ENCODE peak calls at places on chromosome 4, in nine cellular contexts. A, F, N, B, T, J, Z, D and H are unnamed samples.

GRCh38 chr4:160034501-160034900 is 931.6 kb downstream of the RAPGEF2 start:
- DNase-seq in A (no peak), F (no peak), N (no peak), B (no peak), T (no peak), J (no peak), Z (no peak), D (no peak), H (no peak)

GRCh38 chr4:17561195-17561909 is 15.6 kb upstream of the LAP3 start:
- DNase-seq in A (no peak), F (no peak), N (no peak), B (no peak), T (no peak), J (no peak), Z (no peak), D (peak; percentile 79), H (no peak)

GRCh38 chr4:187209921-187210613 is 486.4 kb upstream of the FAT1 start:
- DNase-seq in A (no peak), F (peak; percentile 94), N (no peak), B (no peak), T (no peak), J (peak; percentile 39), Z (no peak), D (peak; percentile 88), H (no peak)

GRCh38 chr4:48290146-48290772 is 20.6 kb upstream of the TEC start:
- DNase-seq in A (no peak), F (no peak), N (peak; percentile 36), B (peak; percentile 36), T (no peak), J (no peak), Z (no peak), D (no peak), H (peak; percentile 66)

GRCh38 chr4:145505945-145506344 is 24.3 kb downstream of the SMAD1 start:
- DNase-seq in A (no peak), F (no peak), N (no peak), B (no peak), T (no peak), J (no peak), Z (no peak), D (no peak), H (no peak)

GRCh38 chr4:36386691-36387090 is 105.3 kb downstream of the DTHD1 start:
- DNase-seq in A (no peak), F (no peak), N (no peak), B (no peak), T (no peak), J (no peak), Z (no peak), D (no peak), H (no peak)

GRCh38 chr4:148435654-148436406 is 6.4 kb downstream of the NR3C2 start:
- DNase-seq in A (no peak), F (no peak), N (no peak), B (no peak), T (no peak), J (peak; percentile 18), Z (no peak), D (no peak), H (no peak)

GRCh38 chr4:168560184-168560834 is 63.5 kb downstream of the PALLD start:
- DNase-seq in A (no peak), F (peak; percentile 60), N (no peak), B (no peak), T (no peak), J (no peak), Z (peak; percentile 37), D (peak; percentile 70), H (no peak)

GRCh38 chr4:150580244-150580643 is 1.7 kb upstream of the MAB21L2 start:
- DNase-seq in A (no peak), F (no peak), N (no peak), B (no peak), T (no peak), J (no peak), Z (no peak), D (no peak), H (no peak)

GRCh38 chr4:186203391-186203802 is 12.0 kb downstream of the CYP4V2 start:
- DNase-seq in A (no peak), F (no peak), N (no peak), B (no peak), T (peak; percentile 32), J (peak; percentile 35), Z (no peak), D (peak; percentile 12), H (no peak)

DNA sequence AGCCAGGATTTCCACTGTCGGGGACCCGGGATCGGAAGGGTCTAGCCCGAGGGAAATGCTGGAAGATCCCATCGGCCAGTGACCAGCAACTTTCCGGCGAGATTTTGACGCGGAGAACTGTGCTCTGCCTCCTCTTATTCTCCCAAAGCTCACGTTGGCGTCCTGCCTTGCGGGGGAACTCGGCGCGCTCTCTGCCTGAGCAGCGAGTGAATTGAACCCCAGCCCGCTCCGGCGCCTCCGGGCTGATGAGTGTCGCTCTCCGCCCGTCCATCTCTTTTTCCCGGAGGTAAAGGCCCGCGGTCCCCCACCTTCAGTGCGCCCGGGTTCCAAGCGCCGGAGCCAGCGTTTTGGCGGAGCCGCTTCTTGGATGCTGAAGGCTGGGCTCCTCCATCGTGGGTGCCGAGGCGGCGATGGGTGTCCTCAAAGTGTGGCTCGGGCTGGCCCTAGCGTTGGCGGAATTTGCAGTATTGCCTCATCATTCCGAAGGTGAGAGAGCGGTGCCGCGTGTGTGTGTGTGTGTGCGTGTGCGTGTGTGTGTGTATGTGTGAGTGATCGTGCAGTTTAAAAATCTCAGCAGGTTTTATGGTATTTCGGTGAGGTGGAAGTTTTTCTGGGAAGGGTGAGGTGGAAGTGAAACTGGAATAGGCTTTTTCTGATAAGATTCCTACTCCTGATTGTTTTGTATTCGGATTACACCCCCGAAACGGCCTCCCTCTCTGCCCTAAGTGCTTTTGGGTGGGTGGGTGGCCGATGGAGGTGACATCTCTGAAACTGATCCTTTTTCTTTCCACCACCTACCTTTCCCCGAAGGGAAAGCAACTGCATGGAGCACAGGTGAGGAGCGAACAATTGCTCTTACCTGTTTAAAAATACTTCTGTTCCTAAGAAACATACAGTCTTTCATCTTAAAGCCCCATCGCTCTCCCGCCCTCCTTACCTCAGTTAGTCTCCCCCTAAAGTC is 757 bp downstream of the FRAS1 start:
- DNase-seq in A (peak; percentile 30), F (peak; percentile 61), N (no peak), B (peak; percentile 10), T (peak; percentile 24), J (peak; percentile 42), Z (peak; percentile 34), D (peak; percentile 13), H (peak; percentile 12)
- TF ChIP-seq POLR2A in A (no peak), F (no peak), N (no peak), B (no peak), T (no peak), J (no peak), Z (no peak), D (no peak), H (no peak)

DNA sequence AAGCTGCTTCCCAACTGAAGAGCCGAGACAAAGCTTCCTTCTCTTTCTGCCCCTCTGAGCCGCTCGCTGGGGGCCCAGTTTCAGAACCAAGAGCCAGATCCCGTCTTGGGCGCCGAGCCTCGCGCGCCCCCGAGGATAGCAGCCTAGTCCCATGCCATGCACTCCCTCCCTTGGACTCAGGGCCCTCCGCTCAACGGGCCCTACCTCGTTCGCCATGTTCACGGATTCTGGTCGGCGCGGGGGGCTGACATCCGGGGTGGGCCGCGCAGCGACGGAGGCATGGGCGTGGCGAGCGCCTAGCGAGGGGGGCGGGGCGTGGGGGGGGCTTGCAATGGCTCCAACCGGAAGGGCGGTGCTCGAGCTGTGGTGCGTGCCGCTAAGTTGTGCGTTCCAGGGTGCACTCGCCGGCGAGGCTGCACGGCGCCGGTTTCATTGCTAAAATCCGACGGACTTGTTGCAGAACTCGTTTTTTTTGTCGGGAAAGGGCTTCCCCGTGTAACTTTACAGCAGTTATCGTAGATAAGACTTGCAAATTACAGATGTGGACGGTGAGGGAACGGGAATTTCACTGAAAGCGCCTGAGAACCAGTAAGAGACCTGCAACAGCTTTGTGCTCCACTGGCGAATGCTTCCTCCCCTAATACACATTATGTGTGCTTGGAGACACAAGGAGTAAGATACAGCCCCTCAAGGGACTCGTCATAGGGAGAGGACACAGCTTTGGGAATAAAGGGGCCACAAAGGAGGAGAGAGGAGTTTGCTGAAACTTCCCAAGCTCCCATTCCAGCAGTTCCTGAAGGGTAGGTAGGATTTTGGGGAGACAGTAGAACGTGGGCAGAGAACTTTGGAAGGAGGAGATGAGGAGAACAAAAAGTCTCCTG is at the start of gene ADH5:
- DNase-seq in A (peak; percentile 81), F (peak; percentile 88), N (peak; percentile 76), B (peak; percentile 74), T (peak; percentile 90), J (peak; percentile 96), Z (peak; percentile 88), D (peak; percentile 81), H (peak; percentile 95)
- TF ChIP-seq POLR2A in A (no peak), F (peak; percentile 81), N (peak; percentile 97), B (peak; percentile 91), T (peak; percentile 85), J (peak; percentile 41), Z (no peak), D (peak; percentile 86), H (peak; percentile 91)

GRCh38 chr4:79213702-79214101 is 112.2 kb downstream of the NAA11 start:
- DNase-seq in A (no peak), F (no peak), N (no peak), B (no peak), T (no peak), J (no peak), Z (no peak), D (no peak), H (no peak)

GRCh38 chr4:79212311-79212710 is 113.5 kb downstream of the NAA11 start:
- DNase-seq in A (no peak), F (no peak), N (no peak), B (no peak), T (no peak), J (no peak), Z (no peak), D (no peak), H (no peak)

GRCh38 chr4:79211490-79211889 is 114.4 kb downstream of the NAA11 start:
- DNase-seq in A (no peak), F (no peak), N (no peak), B (no peak), T (no peak), J (no peak), Z (no peak), D (no peak), H (no peak)

GRCh38 chr4:79210636-79211049 is 115.2 kb downstream of the NAA11 start:
- DNase-seq in A (no peak), F (no peak), N (no peak), B (no peak), T (no peak), J (no peak), Z (no peak), D (no peak), H (no peak)

GRCh38 chr4:79213040-79213439 is 112.8 kb downstream of the NAA11 start:
- DNase-seq in A (no peak), F (no peak), N (no peak), B (no peak), T (no peak), J (no peak), Z (no peak), D (no peak), H (no peak)
- TF ChIP-seq POLR2A in A (no peak), F (no peak), N (no peak), B (no peak), T (no peak), J (no peak), Z (no peak), D (no peak), H (no peak)

DNA sequence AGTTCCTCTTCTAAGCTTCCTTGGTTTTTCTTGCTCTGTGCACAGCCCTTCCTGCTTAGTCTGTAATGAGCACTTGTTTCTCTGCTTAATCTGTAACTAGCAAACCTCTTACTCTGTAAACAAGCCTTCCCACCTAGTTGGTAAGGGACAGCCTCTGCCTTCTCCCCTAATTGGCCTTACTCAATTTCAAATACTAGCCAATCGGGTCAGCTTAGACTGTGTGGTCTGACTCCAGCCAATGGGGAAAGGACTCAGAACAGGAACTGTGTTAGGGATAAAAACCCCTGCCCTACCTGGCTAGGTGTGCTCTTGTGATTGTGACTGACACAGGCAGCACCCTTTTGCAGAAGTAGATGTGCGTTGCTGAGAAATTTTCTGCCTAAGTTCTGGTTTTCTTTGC is 136.5 kb upstream of the AADAT start:
- DNase-seq in A (no peak), F (no peak), N (no peak), B (no peak), T (no peak), J (peak; percentile 15), Z (no peak), D (no peak), H (no peak)
- TF ChIP-seq POLR2A in A (no peak), F (no peak), N (no peak), B (no peak), T (no peak), J (no peak), Z (no peak), D (no peak), H (no peak)